ENCODE peak calls at places on chromosomes 5 and 9, in eight cellular contexts. D, H, O, W, V, L, J and G are unnamed samples.

GRCh38 chr5:84374568-84374967 is 10.1 kb downstream of the EDIL3 start:
- DNase-seq in W (no peak), L (no peak), D (no peak), H (no peak), J (no peak), V (no peak), O (no peak), G (no peak)

GRCh38 chr5:179307006-179307800 is 38.1 kb downstream of the ADAMTS2 start:
- DNase-seq in J (peak; percentile 40), D (no peak), H (no peak), V (no peak), L (no peak), O (no peak), W (no peak), G (no peak)

GRCh38 chr9:135526730-135527571 is 5.7 kb downstream of the LCN1 start:
- DNase-seq in O (peak; percentile 64), H (no peak), V (no peak), W (no peak), J (peak; percentile 36), D (peak; percentile 5), L (no peak), G (no peak)

GRCh38 chr9:29830815-29831214 is 2257.5 kb upstream of the C9orf72 start:
- DNase-seq in H (no peak), L (peak; percentile 54), W (no peak), O (peak; percentile 82), J (no peak), D (no peak), V (no peak), G (no peak)

GRCh38 chr9:3740690-3741419 is 215.1 kb upstream of the RFX3 start:
- DNase-seq in H (no peak), J (no peak), L (no peak), D (no peak), O (no peak), W (peak; percentile 10), V (no peak), G (no peak)

GRCh38 chr5:115961413-115962238 is 649 bp upstream of the LVRN start:
- DNase-seq in D (no peak), O (peak; percentile 63), L (no peak), H (no peak), W (no peak), V (peak; percentile 3), J (no peak), G (peak; percentile 33)

GRCh38 chr9:132797861-132798659 is 80.0 kb downstream of the AK8 start:
- DNase-seq in J (no peak), L (no peak), D (no peak), H (no peak), W (no peak), V (no peak), O (peak; percentile 34), G (no peak)

GRCh38 chr9:98590115-98590514 is 118.6 kb downstream of the GABBR2 start:
- DNase-seq in W (no peak), D (no peak), V (no peak), L (no peak), H (no peak), J (no peak), O (no peak), G (no peak)

GRCh38 chr5:52788505-52788821 is 747 bp downstream of the ITGA1 start:
- DNase-seq in J (no peak), V (no peak), H (no peak), O (no peak), W (no peak), D (no peak), L (no peak), G (no peak)

GRCh38 chr9:89407070-89407469 is 88.8 kb downstream of the SECISBP2 start:
- DNase-seq in O (no peak), D (no peak), V (no peak), W (no peak), J (no peak), L (no peak), H (no peak), G (no peak)

GRCh38 chr9:137772281-137772873 is 105.2 kb upstream of the CACNA1B start:
- DNase-seq in V (peak; percentile 36), L (no peak), W (no peak), O (peak; percentile 86), H (no peak), J (no peak), D (no peak), G (no peak)

GRCh38 chr5:11452854-11453253 is 451.4 kb downstream of the CTNND2 start:
- DNase-seq in W (no peak), L (no peak), H (no peak), D (no peak), O (no peak), V (no peak), J (no peak), G (no peak)

GRCh38 chr5:17400724-17401508 is 97.1 kb upstream of the TAF11L2 start:
- DNase-seq in H (no peak), D (no peak), O (peak; percentile 83), L (no peak), W (no peak), V (no peak), J (no peak), G (no peak)

GRCh38 chr9:98807070-98807810 is at the start of gene GALNT12:
- DNase-seq in H (peak; percentile 41), J (no peak), L (peak; percentile 57), D (no peak), V (peak; percentile 63), O (peak; percentile 83), W (no peak), G (peak; percentile 79)

GRCh38 chr9:4923580-4924544 is 61.2 kb upstream of the JAK2 start:
- DNase-seq in D (no peak), W (no peak), H (no peak), J (no peak), V (peak; percentile 30), L (peak; percentile 3), O (no peak), G (peak; percentile 60)

GRCh38 chr5:166369817-166370216 is 1921.6 kb upstream of the WWC1 start:
- DNase-seq in W (no peak), H (no peak), D (no peak), V (no peak), L (no peak), J (no peak), O (no peak), G (no peak)

GRCh38 chr5:23089316-23089715 is 236.2 kb upstream of the CDH12 start:
- DNase-seq in V (no peak), W (no peak), D (no peak), L (no peak), H (no peak), O (no peak), J (no peak), G (no peak)

GRCh38 chr5:179303801-179304200 is 41.5 kb downstream of the ADAMTS2 start:
- DNase-seq in J (no peak), D (no peak), O (no peak), W (no peak), V (no peak), L (no peak), H (no peak), G (no peak)

GRCh38 chr5:35246928-35247644 is 16.8 kb upstream of the PRLR start:
- DNase-seq in J (no peak), L (no peak), O (no peak), D (no peak), H (peak; percentile 76), V (no peak), W (no peak), G (no peak)

DNA sequence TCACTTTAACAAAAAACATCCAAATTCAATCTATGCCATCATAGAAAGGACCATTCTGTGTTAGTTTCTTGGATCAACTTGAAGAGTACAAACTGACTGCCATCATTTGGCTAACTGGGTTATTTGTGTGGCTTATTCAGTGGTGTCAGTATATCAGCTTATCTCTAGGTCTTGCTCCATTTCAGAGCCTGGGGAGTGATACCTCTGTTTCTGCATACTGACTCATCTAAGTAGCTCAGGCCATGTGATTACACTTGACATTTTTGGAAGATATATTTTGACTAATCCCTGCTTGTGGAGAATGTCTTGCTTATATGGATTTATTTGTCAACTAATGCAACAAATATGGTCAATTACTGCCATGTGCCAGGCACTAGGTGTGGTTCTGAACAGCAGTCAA is 311.6 kb downstream of the YTHDC2 start:
- DNase-seq in D (no peak), H (no peak), L (no peak), V (no peak), O (no peak), J (no peak), W (no peak), G (no peak)
- TF ChIP-seq CTCF in D (no peak), H (no peak), L (no peak), V (no peak), O (no peak), J (no peak), W (no peak), G (no peak)

DNA sequence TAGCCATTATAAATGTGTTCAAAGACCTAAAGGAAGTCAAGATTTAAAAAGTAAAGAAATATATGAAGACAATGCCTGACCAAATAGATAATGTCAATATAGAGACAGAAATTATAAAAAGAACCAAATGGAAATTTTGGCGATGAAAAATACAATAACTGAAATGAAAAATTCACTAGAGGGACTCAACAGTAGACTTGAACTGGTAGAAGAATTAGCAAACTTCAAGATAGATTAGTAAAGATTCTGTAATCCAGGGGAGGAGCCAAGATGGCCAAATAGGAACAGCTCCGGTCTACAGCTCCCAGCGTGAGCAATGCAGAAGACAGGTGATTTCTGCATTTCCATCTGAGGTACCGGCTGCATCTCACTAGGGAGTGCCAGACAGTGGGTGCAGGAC is 433.2 kb downstream of the HINT1 start:
- DNase-seq in W (no peak), O (no peak), D (no peak), L (no peak), H (no peak), J (no peak), V (no peak), G (no peak)
- TF ChIP-seq CTCF in W (no peak), O (no peak), D (no peak), L (no peak), H (no peak), J (no peak), V (no peak), G (no peak)

GRCh38 chr9:130732131-130732530 is 38.6 kb downstream of the EXOSC2 start:
- DNase-seq in W (no peak), D (no peak), O (peak; percentile 59), H (no peak), L (no peak), V (peak; percentile 20), J (no peak), G (no peak)
- TF ChIP-seq CTCF in W (no peak), D (no peak), O (peak; percentile 57), H (no peak), L (no peak), V (no peak), J (no peak), G (no peak)

GRCh38 chr5:174736351-174736721 is 12.0 kb downstream of the MSX2 start:
- DNase-seq in W (no peak), D (no peak), V (no peak), J (no peak), H (no peak), O (no peak), L (no peak), G (no peak)

GRCh38 chr5:174736777-174737176 is 12.4 kb downstream of the MSX2 start:
- DNase-seq in W (no peak), H (no peak), J (no peak), O (no peak), V (no peak), D (no peak), L (no peak), G (no peak)

GRCh38 chr5:174734571-174735497 is 10.5 kb downstream of the MSX2 start:
- DNase-seq in D (no peak), V (no peak), L (no peak), J (no peak), H (no peak), O (peak; percentile 68), W (no peak), G (no peak)

GRCh38 chr5:174737335-174737734 is 13.0 kb downstream of the MSX2 start:
- DNase-seq in L (no peak), O (no peak), H (no peak), D (no peak), J (no peak), W (no peak), V (no peak), G (no peak)

GRCh38 chr5:174735498-174736350 is 11.3 kb downstream of the MSX2 start:
- DNase-seq in D (no peak), V (no peak), W (peak; percentile 32), H (no peak), O (peak; percentile 93), J (no peak), L (peak; percentile 83), G (no peak)
- TF ChIP-seq CTCF in D (peak; percentile 4), V (no peak), W (no peak), H (no peak), O (peak; percentile 93), J (peak; percentile 39), L (peak; percentile 68), G (peak; percentile 15)